ENCODE peak calls at places on chromosome 1, in four cellular contexts. E, G, J and O are unnamed samples.

GRCh38 chr1:215911406-215911968 is 344.4 kb downstream of the KCTD3 start:
- DNase-seq in E (no peak), G (no peak), J (no peak), O (peak; percentile 52)

GRCh38 chr1:117201808-117202207 is 8.9 kb downstream of the VTCN1 start:
- DNase-seq in E (no peak), G (no peak), J (no peak), O (no peak)

GRCh38 chr1:39526466-39527189 is 35.2 kb downstream of the BMP8A start:
- DNase-seq in E (no peak), G (no peak), J (no peak), O (no peak)

GRCh38 chr1:241590734-241591133 is 49.4 kb downstream of the CHML start:
- DNase-seq in E (no peak), G (no peak), J (no peak), O (no peak)

GRCh38 chr1:180103819-180104218 is 50.9 kb upstream of the QSOX1 start:
- DNase-seq in E (no peak), G (no peak), J (no peak), O (no peak)

GRCh38 chr1:154999651-155000474 is 2.7 kb upstream of the ZBTB7B start:
- DNase-seq in E (no peak), G (peak; percentile 31), J (peak; percentile 80), O (no peak)

GRCh38 chr1:200147094-200147493 is 119.6 kb downstream of the NR5A2 start:
- DNase-seq in E (no peak), G (no peak), J (no peak), O (no peak)

GRCh38 chr1:20834780-20835179 is 47.7 kb upstream of the HP1BP3 start:
- DNase-seq in E (no peak), G (no peak), J (no peak), O (peak; percentile 21)

GRCh38 chr1:242425232-242425631 is 99.3 kb downstream of the PLD5 start:
- DNase-seq in E (no peak), G (no peak), J (no peak), O (no peak)

GRCh38 chr1:92298573-92299476 is at the start of the genes GLMN and RPAP2:
- DNase-seq in E (peak; percentile 45), G (peak; percentile 90), J (peak; percentile 88), O (peak; percentile 81)

GRCh38 chr1:86515597-86515996 is 31.3 kb upstream of the CLCA4 start:
- DNase-seq in E (no peak), G (peak; percentile 67), J (peak; percentile 25), O (no peak)

GRCh38 chr1:31702836-31703404 is 897 bp downstream of the COL16A1 start:
- DNase-seq in E (no peak), G (no peak), J (no peak), O (peak; percentile 9)

GRCh38 chr1:234743866-234744581 is 134.0 kb upstream of the IRF2BP2 start:
- DNase-seq in E (no peak), G (peak; percentile 99), J (no peak), O (peak; percentile 24)

GRCh38 chr1:40754201-40754600 is 29.4 kb upstream of the KCNQ4 start:
- DNase-seq in E (no peak), G (no peak), J (no peak), O (no peak)

GRCh38 chr1:10338047-10338446 is 60.8 kb upstream of the PGD start:
- DNase-seq in E (no peak), G (peak; percentile 58), J (peak; percentile 63), O (peak; percentile 34)

GRCh38 chr1:207866471-207867135 is 44.3 kb downstream of the CD34 start:
- DNase-seq in E (no peak), G (no peak), J (no peak), O (peak; percentile 58)

GRCh38 chr1:34088001-34088400 is 77.0 kb downstream of the CSMD2 start:
- DNase-seq in E (no peak), G (no peak), J (no peak), O (no peak)

GRCh38 chr1:232628335-232629214 is 1.4 kb downstream of the SIPA1L2 start:
- DNase-seq in E (no peak), G (peak; percentile 65), J (no peak), O (peak; percentile 52)

GRCh38 chr1:29801561-29801973 is 565.2 kb downstream of the PTPRU start:
- DNase-seq in E (no peak), G (no peak), J (no peak), O (no peak)

GRCh38 chr1:203304919-203305808 is at the start of gene BTG2:
- DNase-seq in E (no peak), G (peak; percentile 91), J (peak; percentile 98), O (peak; percentile 86)
- TF ChIP-seq FOS in E (no peak), G (no peak), J (no peak), O (no peak)

GRCh38 chr1:114037952-114038867 is 58.9 kb downstream of the OLFML3 start:
- DNase-seq in E (no peak), G (no peak), J (no peak), O (no peak)

GRCh38 chr1:114043046-114043445 is 63.8 kb downstream of the OLFML3 start:
- DNase-seq in E (no peak), G (peak; percentile 47), J (no peak), O (no peak)

GRCh38 chr1:114043548-114043947 is 64.3 kb downstream of the OLFML3 start:
- DNase-seq in E (no peak), G (no peak), J (no peak), O (no peak)

GRCh38 chr1:114037503-114037890 is 58.2 kb downstream of the OLFML3 start:
- DNase-seq in E (no peak), G (no peak), J (no peak), O (no peak)

DNA sequence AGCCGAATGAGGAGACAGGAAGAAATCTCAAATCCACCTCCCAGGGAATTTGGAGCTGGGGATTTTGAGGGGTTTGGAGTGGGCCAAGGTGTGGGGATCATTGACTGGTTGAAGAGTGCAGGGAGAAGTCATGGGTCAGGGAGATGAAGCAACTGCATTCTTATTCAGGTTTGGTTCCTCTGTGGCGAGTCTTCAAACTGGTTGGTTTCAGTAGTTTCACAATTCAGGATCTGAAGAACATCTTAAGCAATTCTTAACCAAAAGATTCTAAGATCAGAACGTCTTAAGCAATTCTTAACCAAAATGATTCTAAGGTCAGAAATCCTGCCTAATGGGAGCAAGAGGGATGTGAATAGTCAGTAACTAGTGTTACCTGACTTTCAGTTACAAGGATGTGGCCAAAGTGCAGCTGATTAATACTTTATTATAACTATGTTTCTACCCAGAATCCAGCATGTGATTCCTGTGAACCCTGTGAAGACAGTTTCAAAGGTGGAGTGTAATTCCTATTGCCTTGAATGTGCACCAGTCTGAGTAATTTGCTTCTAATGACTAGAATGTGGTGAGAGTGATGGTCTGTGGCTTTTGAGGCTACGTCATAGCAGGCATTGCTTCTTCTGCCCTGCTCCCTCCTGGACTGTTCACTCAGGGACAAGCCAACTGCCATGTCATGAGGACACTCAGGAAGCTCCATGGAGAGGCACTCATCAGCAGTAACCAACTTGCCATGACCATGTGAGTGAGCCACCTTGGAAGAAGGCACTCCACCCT is 61.2 kb downstream of the OLFML3 start:
- DNase-seq in E (no peak), G (no peak), J (no peak), O (no peak)
- TF ChIP-seq FOS in E (no peak), G (no peak), J (no peak), O (no peak)

GRCh38 chr1:56524263-56524662 is 55.1 kb downstream of the PLPP3 start:
- DNase-seq in E (no peak), G (no peak), J (no peak), O (no peak)
- TF ChIP-seq FOS in E (no peak), G (no peak), J (no peak), O (no peak)

GRCh38 chr1:223745731-223746130 is 33.4 kb downstream of the CAPN2 start:
- DNase-seq in E (no peak), G (no peak), J (no peak), O (peak; percentile 66)

GRCh38 chr1:223747838-223748335 is 35.5 kb downstream of the CAPN2 start:
- DNase-seq in E (no peak), G (peak; percentile 55), J (no peak), O (peak; percentile 50)

GRCh38 chr1:223750730-223751572 is 38.6 kb downstream of the CAPN2 start:
- DNase-seq in E (no peak), G (no peak), J (no peak), O (no peak)

GRCh38 chr1:223748405-223748772 is 36.0 kb downstream of the CAPN2 start:
- DNase-seq in E (no peak), G (peak; percentile 52), J (no peak), O (peak; percentile 86)

GRCh38 chr1:223748773-223749733 is 36.7 kb downstream of the CAPN2 start:
- DNase-seq in E (no peak), G (peak; percentile 62), J (peak; percentile 81), O (peak; percentile 45)
- TF ChIP-seq FOS in E (no peak), G (no peak), J (no peak), O (no peak)